ENCODE peak calls at places on chromosomes 6 and 20, in ten cellular contexts. V is pancreas, F is adrenal gland, R is fibroblast of lung, M is neuronal stem cell, A is left lung, G is A549, E is neural progenitor cell, J is endodermal cell, X is sigmoid colon. U is an unnamed sample.

GRCh38 chr20:48190757-48191156 is 405.5 kb upstream of the SULF2 start:
- DNase-seq in E (peak), J (no peak), F (no peak), V (no peak), G (no peak), R (no peak), A (no peak), X (no peak), M (no peak), U (no peak)

GRCh38 chr6:139338845-139339244 is 35.6 kb downstream of the CITED2 start:
- DNase-seq in X (no peak), R (peak), G (no peak), J (no peak), A (no peak), E (no peak), F (no peak), M (no peak), V (no peak), U (no peak)

GRCh38 chr20:58923117-58923712 is 57.8 kb upstream of the NELFCD start:
- DNase-seq in F (no peak), M (no peak), J (no peak), V (no peak), E (no peak), G (no peak), X (no peak), R (no peak), A (no peak), U (no peak)

GRCh38 chr6:167098825-167099225 is 24.1 kb upstream of the CCR6 start:
- DNase-seq in F (no peak), J (no peak), X (no peak), V (no peak), R (no peak), E (no peak), A (no peak), G (no peak), M (no peak), U (no peak)

GRCh38 chr6:154404791-154405400 is 48.3 kb upstream of the IPCEF1 start:
- DNase-seq in G (no peak), A (no peak), F (no peak), R (peak), J (no peak), M (no peak), X (no peak), E (no peak), V (no peak), U (no peak)

GRCh38 chr6:20542927-20543602 is 8.8 kb downstream of the CDKAL1 start:
- DNase-seq in G (peak), A (no peak), F (no peak), V (no peak), M (no peak), J (no peak), E (no peak), X (no peak), R (peak), U (no peak)

GRCh38 chr6:150074651-150075416 is 5.9 kb upstream of the ULBP3 start:
- DNase-seq in A (no peak), J (no peak), X (no peak), G (no peak), R (no peak), V (no peak), M (no peak), E (no peak), F (no peak), U (no peak)

GRCh38 chr6:134512946-134513345 is 195.0 kb upstream of the SGK1 start:
- DNase-seq in M (no peak), G (no peak), V (no peak), E (no peak), J (no peak), X (no peak), F (peak), R (no peak), A (peak), U (no peak)

GRCh38 chr20:47710665-47711045 is 74.6 kb downstream of the SULF2 start:
- DNase-seq in R (no peak), G (no peak), M (no peak), X (no peak), J (no peak), V (no peak), F (no peak), A (no peak), E (no peak), U (no peak)

GRCh38 chr6:71028236-71028876 is 71.5 kb upstream of the B3GAT2 start:
- DNase-seq in E (no peak), J (peak), X (no peak), G (no peak), R (no peak), M (no peak), V (no peak), A (no peak), F (no peak), U (no peak)

GRCh38 chr6:24858154-24858801 is 59.6 kb upstream of the ARMH2 start:
- DNase-seq in X (no peak), J (no peak), A (no peak), M (no peak), E (no peak), V (no peak), R (peak), G (no peak), F (no peak), U (peak)

GRCh38 chr20:25195962-25196700 is 619 bp downstream of the ENTPD6 start:
- DNase-seq in E (peak), R (no peak), V (peak), G (peak), A (no peak), F (peak), X (no peak), J (peak), M (no peak), U (peak)

GRCh38 chr20:35238170-35238569 is 11.7 kb downstream of the MMP24 start:
- DNase-seq in A (no peak), X (no peak), R (no peak), V (no peak), G (no peak), M (no peak), J (no peak), F (no peak), E (no peak), U (no peak)

GRCh38 chr20:21520702-21521595 is 7.1 kb upstream of the NKX2-2 start:
- DNase-seq in V (no peak), R (no peak), G (no peak), E (peak), M (no peak), A (no peak), J (peak), X (no peak), F (no peak), U (no peak)

GRCh38 chr6:44010411-44011349 is 116.6 kb downstream of the MRPL14 start:
- DNase-seq in G (no peak), A (no peak), X (peak), E (no peak), R (peak), M (no peak), V (no peak), F (peak), J (peak), U (no peak)

GRCh38 chr6:37054580-37054979 is 49.1 kb downstream of the FGD2 start:
- DNase-seq in M (no peak), X (no peak), J (no peak), E (no peak), F (no peak), V (no peak), R (no peak), A (no peak), G (no peak), U (no peak)

GRCh38 chr6:111087106-111087835 is at the start of gene SLC16A10:
- DNase-seq in G (peak), X (peak), R (no peak), J (peak), M (peak), F (peak), V (peak), E (peak), A (peak), U (peak)

GRCh38 chr6:32627831-32628230 is 9.4 kb upstream of the HLA-DQA1 start:
- DNase-seq in V (no peak), J (peak), X (no peak), G (no peak), M (no peak), F (peak), E (no peak), R (peak), A (no peak), U (peak)

GRCh38 chr6:138297761-138298298 is 79.5 kb upstream of the PBOV1 start:
- DNase-seq in M (no peak), A (no peak), E (no peak), J (no peak), X (no peak), G (no peak), F (no peak), R (no peak), V (no peak), U (no peak)

GRCh38 chr20:58709703-58710039 is 17.1 kb downstream of the NPEPL1 start:
- DNase-seq in R (no peak), F (no peak), M (no peak), V (no peak), G (no peak), J (no peak), A (peak), E (no peak), X (peak), U (no peak)

GRCh38 chr6:143441680-143442359 is 8.7 kb downstream of the ADAT2 start:
- DNase-seq in G (no peak), A (no peak), R (peak), X (no peak), F (no peak), J (no peak), E (no peak), V (no peak), M (no peak), U (no peak)

GRCh38 chr6:20060252-20060651 is 152.0 kb downstream of the MBOAT1 start:
- DNase-seq in A (no peak), E (no peak), F (no peak), M (no peak), G (no peak), R (no peak), X (no peak), V (no peak), J (no peak), U (no peak)

GRCh38 chr6:71190809-71191208 is 97.8 kb upstream of the OGFRL1 start:
- DNase-seq in R (peak), X (no peak), M (no peak), A (no peak), J (no peak), E (peak), V (no peak), F (no peak), G (peak), U (no peak)

GRCh38 chr6:145713746-145714145 is 21.6 kb downstream of the EPM2A start:
- DNase-seq in J (no peak), R (no peak), A (no peak), X (no peak), V (no peak), F (no peak), G (no peak), E (no peak), M (no peak), U (no peak)

GRCh38 chr6:170464080-170464479 is 89.0 kb downstream of the PSMB1 start:
- DNase-seq in V (no peak), M (no peak), X (no peak), R (no peak), E (no peak), G (no peak), J (no peak), A (no peak), F (no peak), U (no peak)

GRCh38 chr20:57435498-57436222 is 44.5 kb downstream of the RBM38 start:
- DNase-seq in M (no peak), G (peak), R (no peak), V (peak), F (peak), J (peak), E (peak), X (peak), A (peak), U (peak)

GRCh38 chr6:43105538-43106218 is 29.6 kb downstream of the PTK7 start:
- DNase-seq in X (peak), M (no peak), A (no peak), G (no peak), R (no peak), V (no peak), E (no peak), F (no peak), J (no peak), U (no peak)

GRCh38 chr6:33428219-33428890 is 8.5 kb downstream of the SYNGAP1 start:
- DNase-seq in R (no peak), F (peak), X (no peak), M (no peak), G (peak), E (peak), J (peak), A (no peak), V (no peak), U (peak)

GRCh38 chr20:1626528-1627192 is 6.9 kb upstream of the SIRPB1 start:
- DNase-seq in A (no peak), V (no peak), J (no peak), E (no peak), G (no peak), M (no peak), X (no peak), F (peak), R (no peak), U (no peak)

GRCh38 chr6:155521719-155522118 is 66.1 kb upstream of the NOX3 start:
- DNase-seq in F (no peak), A (no peak), J (no peak), V (no peak), X (no peak), G (no peak), R (no peak), M (no peak), E (no peak), U (no peak)

GRCh38 chr6:106844930-106845329 is 129.6 kb downstream of the CD24 start:
- DNase-seq in V (no peak), E (no peak), G (no peak), A (no peak), M (no peak), X (no peak), J (no peak), R (no peak), F (no peak), U (no peak)
- H3K4me3 ChIP-seq in V (no peak), E (no peak), G (no peak), A (no peak), M (no peak), X (no peak), J (no peak), R (no peak), F (no peak), U (no peak)

DNA sequence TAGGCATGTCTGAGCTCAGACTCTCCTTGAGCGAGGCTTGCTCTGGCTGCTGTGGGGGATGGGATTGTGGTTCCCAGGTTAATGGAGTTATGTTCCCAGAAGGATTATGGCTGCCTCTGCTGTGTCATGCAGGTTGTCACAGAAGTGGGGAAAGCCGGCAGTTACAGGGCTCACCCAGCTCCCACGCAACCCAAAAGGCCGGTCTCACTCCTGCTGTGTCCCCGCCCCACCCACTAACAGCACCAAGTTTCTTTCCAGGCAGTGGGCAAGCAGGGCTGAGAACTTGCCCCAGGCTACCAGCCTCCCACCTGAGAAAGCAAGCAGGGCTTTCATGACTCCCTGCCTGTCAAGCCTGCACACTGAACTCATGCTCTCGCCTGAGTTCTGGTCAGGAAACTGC is 750.5 kb downstream of the FRK start:
- DNase-seq in F (no peak), M (no peak), E (no peak), G (no peak), V (no peak), X (no peak), J (peak), A (no peak), R (no peak), U (no peak)
- H3K4me3 ChIP-seq in F (no peak), M (no peak), E (no peak), G (no peak), V (no peak), X (no peak), J (no peak), A (no peak), R (no peak), U (no peak)

DNA sequence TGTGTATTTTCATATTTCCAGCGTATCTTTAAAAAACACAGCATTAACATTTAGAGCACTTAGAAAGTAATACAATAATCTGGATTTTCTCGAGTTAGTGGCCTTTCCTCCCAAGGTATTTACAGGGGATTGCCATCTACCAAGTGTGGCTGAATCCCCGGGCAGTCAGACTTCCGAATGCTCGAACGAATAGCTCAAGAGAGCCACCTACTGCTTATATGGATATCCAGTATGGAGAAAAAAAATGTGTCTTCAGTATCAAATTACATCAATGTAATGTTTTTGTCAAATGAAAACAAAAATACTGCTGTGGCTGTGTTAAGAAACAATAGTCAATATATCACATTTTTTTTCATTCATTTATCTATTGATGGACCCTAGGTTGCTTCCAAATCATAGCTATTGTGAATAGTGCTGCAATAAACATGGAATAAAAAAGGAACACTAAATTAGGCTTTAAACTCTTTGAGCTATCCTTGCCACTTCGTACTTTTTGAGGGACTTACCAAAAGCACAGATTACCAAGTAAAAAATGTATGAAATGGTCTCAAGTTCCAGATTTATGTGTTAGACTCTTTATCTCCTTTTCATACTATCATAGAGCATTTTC is 654.5 kb upstream of the PTCHD4 start:
- DNase-seq in A (no peak), G (peak), R (peak), V (no peak), X (no peak), E (peak), M (peak), F (peak), J (peak), U (no peak)
- H3K4me3 ChIP-seq in A (no peak), G (no peak), R (no peak), V (no peak), X (no peak), E (no peak), M (no peak), F (no peak), J (no peak), U (no peak)

DNA sequence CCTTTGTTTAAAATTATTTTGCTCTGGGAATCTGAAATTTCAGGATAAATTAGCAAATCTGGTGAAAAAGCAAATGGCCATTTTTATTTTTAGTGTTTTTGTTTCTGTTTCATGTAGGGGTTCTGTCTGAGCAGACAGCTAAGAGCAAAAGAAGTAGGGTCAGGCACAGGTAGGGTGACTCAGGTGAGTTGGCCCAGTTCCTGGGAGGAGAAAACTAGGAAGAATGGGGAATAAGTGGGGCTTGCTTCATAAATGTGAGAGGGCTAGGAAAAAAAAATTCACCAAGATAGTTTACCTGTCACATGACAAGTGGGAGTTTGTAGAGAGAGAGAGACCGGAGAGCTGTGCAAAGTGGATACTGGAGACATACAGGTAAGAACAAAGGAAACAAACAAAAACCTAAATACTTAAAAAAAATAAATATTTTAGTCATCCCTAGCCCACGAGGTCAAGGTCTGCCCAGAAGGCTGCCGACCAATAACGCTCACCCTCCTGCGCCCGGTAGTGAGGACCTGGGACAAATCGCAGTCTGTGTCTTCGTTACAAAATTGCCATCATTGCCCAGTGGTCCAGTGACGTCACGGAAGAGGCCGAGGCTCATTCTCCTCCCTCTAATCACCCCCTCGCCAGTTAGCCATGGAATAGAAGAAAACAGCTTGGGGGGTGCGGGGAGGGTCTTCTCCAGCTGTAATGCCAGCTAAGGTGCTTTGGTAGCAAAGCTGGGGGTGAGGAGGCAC is 2.3 kb downstream of the THBD start:
- DNase-seq in G (no peak), F (no peak), R (no peak), E (no peak), X (no peak), M (no peak), V (no peak), J (no peak), A (no peak), U (no peak)
- H3K4me3 ChIP-seq in G (peak), F (peak), R (no peak), E (no peak), X (peak), M (peak), V (no peak), J (no peak), A (peak), U (no peak)

GRCh38 chr6:127186889-127187288 is 68.4 kb downstream of the RSPO3 start:
- DNase-seq in X (no peak), E (peak), A (peak), F (peak), M (no peak), R (no peak), G (peak), J (peak), V (peak), U (peak)
- H3K4me3 ChIP-seq in X (no peak), E (no peak), A (no peak), F (no peak), M (no peak), R (no peak), G (no peak), J (no peak), V (no peak), U (no peak)

U was measured in naive thymus-derived CD4-positive, alpha-beta T cell.